ENCODE peak calls at places on chromosomes 11 and 22, in eight cellular contexts. D is A549, E is IMR-90, N is H1, U is body of pancreas, K is adrenal gland, F is stomach, W is transverse colon. T is an unnamed sample.

GRCh38 chr11:130427581-130428211 is 713 bp downstream of the ADAMTS8 start:
- DNase-seq in U (no peak), F (no peak), K (no peak), W (peak), D (no peak), E (no peak), N (no peak), T (no peak)

GRCh38 chr22:48301908-48302307 is 1525.8 kb downstream of the BRD1 start:
- DNase-seq in E (no peak), N (no peak), U (no peak), F (no peak), K (no peak), W (no peak), D (no peak), T (no peak)

GRCh38 chr22:39706406-39707150 is 136.0 kb downstream of the CACNA1I start:
- DNase-seq in D (no peak), W (no peak), U (no peak), E (no peak), F (no peak), N (no peak), K (no peak), T (no peak)

GRCh38 chr22:49848690-49849160 is 4.9 kb upstream of the ZBED4 start:
- DNase-seq in K (no peak), N (no peak), W (no peak), F (no peak), D (no peak), E (no peak), U (no peak), T (no peak)

GRCh38 chr22:49753276-49753884 is 74.3 kb downstream of the BRD1 start:
- DNase-seq in W (no peak), F (peak), D (no peak), E (no peak), U (no peak), K (peak), N (no peak), T (no peak)

GRCh38 chr11:27848423-27848822 is 148.2 kb upstream of the BDNF start:
- DNase-seq in K (no peak), E (no peak), D (no peak), W (no peak), F (no peak), N (no peak), U (peak), T (no peak)

GRCh38 chr22:37312549-37313183 is 30.4 kb downstream of the CYTH4 start:
- DNase-seq in N (no peak), U (no peak), F (no peak), E (no peak), W (no peak), K (no peak), D (no peak), T (no peak)

GRCh38 chr11:131690776-131691557 is 320.6 kb downstream of the NTM start:
- DNase-seq in U (no peak), F (no peak), W (no peak), N (no peak), E (no peak), K (peak), D (no peak), T (no peak)

DNA sequence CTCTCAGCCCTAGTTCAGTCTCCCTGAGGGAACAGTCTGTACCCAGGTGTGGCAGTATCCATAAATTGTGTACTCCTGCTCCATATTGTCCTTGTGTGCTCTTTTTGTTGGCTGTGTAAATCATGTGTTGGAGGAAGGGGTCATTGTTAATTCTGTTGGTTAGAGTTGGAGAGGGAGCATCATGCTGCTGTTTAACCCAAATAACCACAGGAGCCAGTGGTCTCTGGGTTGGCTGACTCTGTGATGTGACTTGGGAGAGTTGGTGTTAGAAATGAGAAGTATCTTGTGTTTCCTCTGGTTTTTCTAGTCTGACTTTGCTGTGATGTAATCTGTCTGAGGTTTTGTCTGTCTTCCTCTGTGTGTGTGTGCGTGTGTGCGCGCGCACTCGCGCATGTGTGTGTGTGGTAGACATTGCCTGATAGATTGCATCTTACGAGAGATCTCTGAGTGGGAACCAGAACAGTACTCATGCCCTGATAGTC is 30.5 kb downstream of the CTNND1 start:
- DNase-seq in W (peak), K (peak), E (peak), N (no peak), F (peak), U (peak), D (no peak), T (peak)
- TF ChIP-seq POLR2A in W (peak), K (no peak), E (no peak), N (no peak), F (no peak), U (peak), D (no peak), T (no peak)

GRCh38 chr22:20588092-20588842 is 80.9 kb downstream of the MED15 start:
- DNase-seq in D (no peak), F (no peak), E (no peak), K (no peak), U (no peak), W (no peak), N (no peak), T (no peak)
- TF ChIP-seq POLR2A in D (no peak), F (no peak), E (no peak), K (no peak), U (no peak), W (no peak), N (no peak), T (no peak)

GRCh38 chr22:21938906-21939305 is 13.7 kb downstream of the PPM1F start:
- DNase-seq in U (no peak), E (no peak), N (no peak), D (no peak), F (no peak), W (no peak), K (no peak), T (no peak)
- TF ChIP-seq POLR2A in U (no peak), E (no peak), N (no peak), D (no peak), F (no peak), W (no peak), K (no peak), T (no peak)

GRCh38 chr22:30305519-30305905 is 16.2 kb upstream of the CASTOR1 start:
- DNase-seq in D (no peak), W (peak), U (peak), E (no peak), K (peak), N (no peak), F (peak), T (peak)
- TF ChIP-seq POLR2A in D (no peak), W (peak), U (peak), E (no peak), K (no peak), N (no peak), F (no peak), T (peak)

GRCh38 chr11:64014361-64014760 is 21.4 kb upstream of the FLRT1 start:
- DNase-seq in N (no peak), D (no peak), F (no peak), K (no peak), W (no peak), E (no peak), U (no peak), T (no peak)
- TF ChIP-seq POLR2A in N (no peak), D (no peak), F (no peak), K (no peak), W (no peak), E (no peak), U (no peak), T (no peak)

T was measured in right lobe of liver.